ENCODE peak calls at places on chromosomes 4 and X, in four cellular contexts. One of them, this sample, is unnamed.

GRCh38 chr4:125904802-125905201 is 590.0 kb downstream of the FAT4 start:
- DNase-seq in HepG2: no peak
- DNase-seq in GM12878: no peak
- DNase-seq in K562: no peak
- DNase-seq in this sample: no peak

GRCh38 chrX:20530319-20530979 is 263.7 kb upstream of the RPS6KA3 start:
- DNase-seq in K562: peak; percentile 33
- DNase-seq in HepG2: peak; percentile 30
- DNase-seq in GM12878: peak; percentile 5
- DNase-seq in this sample: peak; percentile 66

GRCh38 chr4:152920768-152921167 is 15.4 kb upstream of the FHDC1 start:
- DNase-seq in GM12878: no peak
- DNase-seq in HepG2: no peak
- DNase-seq in K562: no peak
- DNase-seq in this sample: no peak

GRCh38 chrX:13620202-13620601 is 32.7 kb upstream of the TCEANC start:
- DNase-seq in GM12878: no peak
- DNase-seq in HepG2: no peak
- DNase-seq in K562: no peak
- DNase-seq in this sample: no peak

GRCh38 chr4:126630171-126630570 is 1002.6 kb upstream of the INTU start:
- DNase-seq in HepG2: no peak
- DNase-seq in GM12878: no peak
- DNase-seq in K562: no peak
- DNase-seq in this sample: no peak

GRCh38 chr4:118774989-118775388 is 60.9 kb downstream of the SEC24D start:
- DNase-seq in K562: no peak
- DNase-seq in GM12878: no peak
- DNase-seq in HepG2: no peak
- DNase-seq in this sample: no peak

GRCh38 chr4:147970003-147970402 is 238.1 kb downstream of the ARHGAP10 start:
- DNase-seq in HepG2: no peak
- DNase-seq in K562: no peak
- DNase-seq in GM12878: no peak
- DNase-seq in this sample: no peak

GRCh38 chr4:123244233-123244632 is 152.4 kb upstream of the SPRY1 start:
- DNase-seq in HepG2: no peak
- DNase-seq in GM12878: no peak
- DNase-seq in K562: no peak
- DNase-seq in this sample: peak; percentile 3

GRCh38 chr4:4412661-4413372 is 25.9 kb downstream of the NSG1 start:
- DNase-seq in K562: no peak
- DNase-seq in GM12878: no peak
- DNase-seq in HepG2: no peak
- DNase-seq in this sample: no peak

GRCh38 chr4:76059750-76060149 is 14.8 kb upstream of the ART3 start:
- DNase-seq in K562: no peak
- DNase-seq in GM12878: no peak
- DNase-seq in HepG2: no peak
- DNase-seq in this sample: no peak

GRCh38 chr4:150259861-150260567 is 181.8 kb downstream of the DCLK2 start:
- DNase-seq in K562: no peak
- DNase-seq in GM12878: no peak
- DNase-seq in HepG2: no peak
- DNase-seq in this sample: no peak

GRCh38 chrX:102934624-102935023 is 2.4 kb upstream of the RAB40AL start:
- DNase-seq in K562: peak; percentile 18
- DNase-seq in GM12878: no peak
- DNase-seq in HepG2: peak; percentile 3
- DNase-seq in this sample: peak; percentile 3

GRCh38 chrX:19625612-19626011 is 110.3 kb upstream of the MAP3K15 start:
- DNase-seq in GM12878: no peak
- DNase-seq in HepG2: no peak
- DNase-seq in K562: no peak
- DNase-seq in this sample: peak; percentile 32

GRCh38 chrX:104921606-104922205 is 298.8 kb downstream of the TEX13A start:
- DNase-seq in HepG2: no peak
- DNase-seq in GM12878: no peak
- DNase-seq in K562: no peak
- DNase-seq in this sample: no peak

GRCh38 chrX:133985164-133986007 is at the start of gene GPC3:
- DNase-seq in K562: peak; percentile 73
- DNase-seq in HepG2: peak; percentile 73
- DNase-seq in GM12878: no peak
- DNase-seq in this sample: peak; percentile 16

GRCh38 chr4:181548873-181549541 is 694.2 kb upstream of the TENM3 start:
- DNase-seq in K562: no peak
- DNase-seq in GM12878: no peak
- DNase-seq in HepG2: peak; percentile 1
- DNase-seq in this sample: peak; percentile 9

GRCh38 chrX:13257223-13258051 is 62.4 kb downstream of the ATXN3L start:
- DNase-seq in HepG2: no peak
- DNase-seq in K562: no peak
- DNase-seq in GM12878: peak; percentile 82
- DNase-seq in this sample: no peak

GRCh38 chrX:15107367-15107988 is 162.4 kb downstream of the ASB9 start:
- DNase-seq in GM12878: no peak
- DNase-seq in K562: no peak
- DNase-seq in HepG2: no peak
- DNase-seq in this sample: peak; percentile 18

GRCh38 chr4:82551734-82552133 is 10.1 kb downstream of the TMEM150C start:
- DNase-seq in GM12878: no peak
- DNase-seq in K562: no peak
- DNase-seq in HepG2: no peak
- DNase-seq in this sample: no peak

GRCh38 chr4:22486276-22486675 is 29.6 kb downstream of the ADGRA3 start:
- DNase-seq in GM12878: no peak
- DNase-seq in K562: no peak
- DNase-seq in HepG2: no peak
- DNase-seq in this sample: no peak

GRCh38 chr4:188680667-188681063 is 541.4 kb downstream of the TRIML1 start:
- DNase-seq in GM12878: no peak
- DNase-seq in HepG2: no peak
- DNase-seq in K562: no peak
- DNase-seq in this sample: no peak

GRCh38 chr4:89212666-89213381 is 94.8 kb downstream of the GPRIN3 start:
- DNase-seq in HepG2: no peak
- DNase-seq in K562: no peak
- DNase-seq in GM12878: no peak
- DNase-seq in this sample: no peak

GRCh38 chr4:3442959-3443749 is 1.4 kb downstream of the HGFAC start:
- DNase-seq in GM12878: no peak
- DNase-seq in HepG2: peak; percentile 39
- DNase-seq in K562: peak; percentile 85
- DNase-seq in this sample: peak; percentile 40

GRCh38 chr4:77820836-77821561 is 1.8 kb upstream of the CNOT6L start:
- DNase-seq in HepG2: no peak
- DNase-seq in K562: no peak
- DNase-seq in GM12878: no peak
- DNase-seq in this sample: no peak

GRCh38 chr4:118911162-118911791 is 22.6 kb downstream of the SYNPO2 start:
- DNase-seq in GM12878: no peak
- DNase-seq in HepG2: no peak
- DNase-seq in K562: no peak
- DNase-seq in this sample: no peak

GRCh38 chrX:103954259-103954658 is 8.2 kb upstream of the TMSB15B start:
- DNase-seq in GM12878: no peak
- DNase-seq in K562: no peak
- DNase-seq in HepG2: no peak
- DNase-seq in this sample: no peak

GRCh38 chr4:15348695-15349094 is 79.1 kb upstream of the C1QTNF7 start:
- DNase-seq in K562: no peak
- DNase-seq in GM12878: no peak
- DNase-seq in HepG2: no peak
- DNase-seq in this sample: no peak

GRCh38 chrX:150763810-150764209 is 70.6 kb downstream of the MTMR1 start:
- DNase-seq in GM12878: no peak
- DNase-seq in K562: no peak
- DNase-seq in HepG2: no peak
- DNase-seq in this sample: no peak

GRCh38 chr4:74005528-74005927 is 7.1 kb upstream of the CXCL5 start:
- DNase-seq in HepG2: peak; percentile 92
- DNase-seq in GM12878: no peak
- DNase-seq in K562: no peak
- DNase-seq in this sample: peak; percentile 90

GRCh38 chr4:153014460-153014859 is 78.3 kb downstream of the FHDC1 start:
- DNase-seq in GM12878: no peak
- DNase-seq in K562: no peak
- DNase-seq in HepG2: no peak
- DNase-seq in this sample: no peak

GRCh38 chr4:8641931-8642650 is 49.5 kb downstream of the CPZ start:
- DNase-seq in K562: no peak
- DNase-seq in GM12878: no peak
- DNase-seq in HepG2: no peak
- DNase-seq in this sample: no peak

GRCh38 chrX:40105791-40106676 is 8.3 kb upstream of the BCOR start:
- DNase-seq in GM12878: no peak
- DNase-seq in K562: peak; percentile 68
- DNase-seq in HepG2: no peak
- DNase-seq in this sample: peak; percentile 38

GRCh38 chrX:117543885-117544284 is 572.7 kb downstream of the KLHL13 start:
- DNase-seq in GM12878: no peak
- DNase-seq in HepG2: no peak
- DNase-seq in K562: no peak
- DNase-seq in this sample: no peak

GRCh38 chr4:140764785-140765392 is 8.7 kb upstream of the TBC1D9 start:
- DNase-seq in K562: no peak
- DNase-seq in GM12878: no peak
- DNase-seq in HepG2: no peak
- DNase-seq in this sample: no peak
- TF ChIP-seq SMC3 in K562: no peak
- TF ChIP-seq SMC3 in GM12878: no peak
- TF ChIP-seq SMC3 in HepG2: no peak
- TF ChIP-seq SMC3 in this sample: no peak

GRCh38 chrX:68985135-68985725 is 156.4 kb downstream of the EFNB1 start:
- DNase-seq in K562: peak; percentile 1
- DNase-seq in HepG2: no peak
- DNase-seq in GM12878: no peak
- DNase-seq in this sample: no peak

GRCh38 chrX:68983004-68983857 is 154.4 kb downstream of the EFNB1 start:
- DNase-seq in HepG2: no peak
- DNase-seq in GM12878: no peak
- DNase-seq in K562: peak; percentile 0
- DNase-seq in this sample: no peak

GRCh38 chrX:68978211-68978780 is 149.5 kb downstream of the EFNB1 start:
- DNase-seq in K562: no peak
- DNase-seq in GM12878: no peak
- DNase-seq in HepG2: no peak
- DNase-seq in this sample: no peak

GRCh38 chrX:68982476-68982875 is 153.7 kb downstream of the EFNB1 start:
- DNase-seq in K562: no peak
- DNase-seq in GM12878: no peak
- DNase-seq in HepG2: no peak
- DNase-seq in this sample: no peak

GRCh38 chrX:68980906-68981616 is 152.2 kb downstream of the EFNB1 start:
- DNase-seq in HepG2: no peak
- DNase-seq in GM12878: no peak
- DNase-seq in K562: peak; percentile 0
- DNase-seq in this sample: no peak
- TF ChIP-seq MYC in HepG2: no peak
- TF ChIP-seq MYC in GM12878: no peak
- TF ChIP-seq MYC in K562: no peak
- TF ChIP-seq MYC in this sample: no peak

DNA sequence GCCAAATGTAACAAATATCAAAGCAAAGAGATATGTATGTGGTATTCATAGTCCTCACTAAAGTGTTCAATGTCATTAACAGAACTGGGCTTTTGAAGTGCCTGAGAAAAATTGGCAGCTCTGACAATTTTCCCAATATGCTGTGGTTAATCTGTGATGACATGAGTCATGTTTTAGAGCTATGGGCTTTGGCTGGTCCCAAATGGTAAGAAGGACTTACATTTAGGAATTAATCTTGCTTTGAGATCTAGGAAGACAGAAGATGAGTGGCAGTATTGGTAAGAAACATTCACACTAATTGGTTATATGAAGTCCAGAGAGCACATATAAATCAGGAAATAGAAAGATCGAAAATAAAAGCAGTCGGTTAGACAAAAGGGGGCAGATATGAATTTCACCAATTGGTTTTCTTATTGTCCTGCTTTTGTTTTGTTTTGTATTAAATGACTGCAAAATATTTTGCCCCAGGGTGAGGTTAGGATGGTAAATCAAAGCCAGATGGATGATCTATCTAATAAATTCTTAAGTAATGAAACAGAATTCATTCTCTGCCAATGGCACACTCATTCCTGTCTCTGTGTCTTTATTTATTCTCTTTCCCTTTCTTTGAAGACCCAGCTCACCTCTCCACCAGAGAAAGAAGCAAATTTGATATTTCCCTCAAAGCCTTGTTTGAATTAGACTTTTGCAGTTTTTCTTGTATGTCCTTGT is 993.1 kb downstream of the RPA4 start:
- DNase-seq in HepG2: no peak
- DNase-seq in GM12878: no peak
- DNase-seq in K562: no peak
- DNase-seq in this sample: no peak
- TF ChIP-seq USF2 in HepG2: no peak
- TF ChIP-seq USF2 in GM12878: no peak
- TF ChIP-seq USF2 in K562: no peak
- TF ChIP-seq USF2 in this sample: no peak

DNA sequence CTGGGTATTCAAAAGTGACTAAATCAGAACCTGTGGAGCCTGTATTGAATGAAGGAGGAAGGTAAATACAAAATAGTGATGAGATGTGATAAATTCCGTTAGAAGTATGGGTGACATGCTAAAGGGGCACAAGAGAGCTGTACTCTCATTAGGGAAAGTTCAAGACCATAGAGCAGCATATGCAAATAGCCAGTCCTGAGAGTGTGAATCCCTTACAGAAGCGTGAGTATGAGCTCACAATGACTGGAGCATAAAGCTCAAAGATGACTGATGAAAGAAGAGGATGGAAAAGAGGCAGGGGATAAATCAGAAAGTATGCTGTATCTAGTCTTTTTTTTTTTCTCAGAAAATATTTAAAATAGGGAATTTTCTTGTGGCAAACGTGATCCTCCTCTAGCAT is 12.1 kb upstream of the NPFFR2 start:
- DNase-seq in K562: no peak
- DNase-seq in HepG2: no peak
- DNase-seq in GM12878: no peak
- DNase-seq in this sample: no peak
- TF ChIP-seq SMC3 in K562: no peak
- TF ChIP-seq SMC3 in HepG2: no peak
- TF ChIP-seq SMC3 in GM12878: no peak
- TF ChIP-seq SMC3 in this sample: no peak